ENCODE peak calls at places on chromosome 9, in eight cellular contexts. X is HCT116, D is RWPE2, A is IMR-90, F is endothelial cell, R is astrocyte of the spinal cord, T is AG04450, L is GM13977. C is an unnamed sample.
A peak's percentile ranks its signal among the peaks of the same experiment; 100 is the strongest.

GRCh38 chr9:121674952-121675351 is 23.5 kb downstream of the DAB2IP start:
- DNase-seq in X (no peak), D (no peak), A (peak; percentile 74), F (no peak), R (peak; percentile 43), T (no peak), L (no peak), C (no peak)

GRCh38 chr9:16262467-16263261 is 607.8 kb downstream of the BNC2 start:
- DNase-seq in X (no peak), D (no peak), A (peak; percentile 66), F (no peak), R (peak; percentile 56), T (no peak), L (no peak), C (no peak)

GRCh38 chr9:129888085-129888808 is 53.0 kb downstream of the USP20 start:
- DNase-seq in X (no peak), D (no peak), A (no peak), F (no peak), R (no peak), T (no peak), L (peak; percentile 81), C (no peak)

GRCh38 chr9:97710356-97711222 is 13.4 kb upstream of the XPA start:
- DNase-seq in X (peak; percentile 47), D (no peak), A (peak; percentile 66), F (peak; percentile 48), R (peak; percentile 70), T (no peak), L (peak; percentile 77), C (peak; percentile 27)

GRCh38 chr9:81729141-81729540 is 39.8 kb upstream of the TLE1 start:
- DNase-seq in X (no peak), D (no peak), A (no peak), F (no peak), R (no peak), T (no peak), L (no peak), C (no peak)

GRCh38 chr9:82488702-82489578 is 500.4 kb downstream of the SPATA31D1 start:
- DNase-seq in X (no peak), D (no peak), A (peak; percentile 88), F (no peak), R (peak; percentile 98), T (peak; percentile 69), L (no peak), C (no peak)

GRCh38 chr9:90921104-90921503 is 119.5 kb downstream of the SYK start:
- DNase-seq in X (no peak), D (peak; percentile 95), A (no peak), F (no peak), R (no peak), T (no peak), L (no peak), C (no peak)

GRCh38 chr9:121819511-121820231 is 168.2 kb downstream of the DAB2IP start:
- DNase-seq in X (no peak), D (no peak), A (peak; percentile 63), F (no peak), R (peak; percentile 25), T (no peak), L (no peak), C (peak; percentile 47)

GRCh38 chr9:95286151-95286550 is 31.4 kb downstream of the FANCC start:
- DNase-seq in X (no peak), D (no peak), A (peak; percentile 30), F (no peak), R (peak; percentile 10), T (no peak), L (no peak), C (no peak)

GRCh38 chr9:18791074-18791473 is 241.9 kb downstream of the SAXO1 start:
- DNase-seq in X (peak; percentile 24), D (no peak), A (peak; percentile 12), F (peak; percentile 73), R (peak; percentile 29), T (no peak), L (no peak), C (peak; percentile 55)

GRCh38 chr9:4829956-4830355 is 37.2 kb downstream of the RCL1 start:
- DNase-seq in X (no peak), D (no peak), A (peak; percentile 60), F (no peak), R (peak; percentile 55), T (no peak), L (no peak), C (no peak)

GRCh38 chr9:130396581-130396980 is 48.2 kb upstream of the ASS1 start:
- DNase-seq in X (no peak), D (no peak), A (no peak), F (no peak), R (no peak), T (no peak), L (no peak), C (no peak)

GRCh38 chr9:135550344-135550918 is 4.5 kb downstream of the OBP2A start:
- DNase-seq in X (no peak), D (no peak), A (no peak), F (no peak), R (no peak), T (no peak), L (no peak), C (no peak)

GRCh38 chr9:91376239-91376638 is 14.5 kb upstream of the AUH start:
- DNase-seq in X (no peak), D (no peak), A (no peak), F (no peak), R (no peak), T (no peak), L (no peak), C (no peak)

GRCh38 chr9:109922617-109923260 is 142.7 kb downstream of the PALM2AKAP2 start:
- DNase-seq in X (no peak), D (no peak), A (no peak), F (no peak), R (no peak), T (no peak), L (no peak), C (no peak)

GRCh38 chr9:71630371-71630770 is 137.9 kb downstream of the CEMIP2 start:
- DNase-seq in X (no peak), D (no peak), A (no peak), F (peak; percentile 23), R (no peak), T (no peak), L (no peak), C (no peak)

GRCh38 chr9:71626395-71626794 is 141.9 kb downstream of the CEMIP2 start:
- DNase-seq in X (no peak), D (no peak), A (no peak), F (no peak), R (no peak), T (no peak), L (no peak), C (no peak)

GRCh38 chr9:71629816-71630215 is 138.5 kb downstream of the CEMIP2 start:
- DNase-seq in X (no peak), D (no peak), A (no peak), F (no peak), R (no peak), T (no peak), L (no peak), C (no peak)

GRCh38 chr9:71627537-71627936 is 140.8 kb downstream of the CEMIP2 start:
- DNase-seq in X (no peak), D (no peak), A (no peak), F (no peak), R (no peak), T (no peak), L (no peak), C (no peak)

DNA sequence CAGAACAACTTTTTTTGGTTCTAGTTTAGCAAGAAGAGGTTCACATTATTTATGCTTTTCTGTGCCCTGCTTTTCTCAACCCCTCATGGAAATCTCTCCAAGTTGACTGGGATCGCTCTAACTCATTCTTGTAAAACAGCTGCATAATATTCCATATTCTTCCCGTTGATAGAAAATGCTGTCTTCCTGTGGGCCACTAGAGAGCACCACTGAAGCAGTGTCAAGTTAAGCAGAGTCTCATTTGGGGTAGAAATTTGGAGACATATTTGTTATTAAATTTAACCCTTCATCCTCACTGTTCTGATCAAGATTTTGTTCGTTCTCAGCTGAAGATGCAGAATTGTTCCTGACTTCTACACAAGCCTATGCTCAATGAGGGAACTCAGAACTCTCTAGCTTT is 140.1 kb downstream of the CEMIP2 start:
- DNase-seq in X (no peak), D (no peak), A (peak; percentile 6), F (no peak), R (no peak), T (no peak), L (no peak), C (no peak)
- TF ChIP-seq CTCF in X (peak; percentile 58), D (peak; percentile 34), A (peak; percentile 39), F (no peak), R (peak; percentile 34), T (peak; percentile 29), L (peak; percentile 23), C (peak; percentile 12)

GRCh38 chr9:88710449-88710848 is 175.5 kb downstream of the NXNL2 start:
- DNase-seq in X (no peak), D (no peak), A (peak; percentile 17), F (no peak), R (no peak), T (no peak), L (no peak), C (no peak)
- TF ChIP-seq CTCF in X (no peak), D (no peak), A (no peak), F (no peak), R (no peak), T (no peak), L (no peak), C (no peak)

GRCh38 chr9:114285166-114285867 is 37.6 kb upstream of the ORM1 start:
- DNase-seq in X (no peak), D (peak; percentile 79), A (peak; percentile 94), F (no peak), R (peak; percentile 96), T (peak; percentile 78), L (no peak), C (no peak)
- TF ChIP-seq CTCF in X (no peak), D (no peak), A (peak; percentile 19), F (no peak), R (peak; percentile 22), T (peak; percentile 29), L (no peak), C (no peak)

DNA sequence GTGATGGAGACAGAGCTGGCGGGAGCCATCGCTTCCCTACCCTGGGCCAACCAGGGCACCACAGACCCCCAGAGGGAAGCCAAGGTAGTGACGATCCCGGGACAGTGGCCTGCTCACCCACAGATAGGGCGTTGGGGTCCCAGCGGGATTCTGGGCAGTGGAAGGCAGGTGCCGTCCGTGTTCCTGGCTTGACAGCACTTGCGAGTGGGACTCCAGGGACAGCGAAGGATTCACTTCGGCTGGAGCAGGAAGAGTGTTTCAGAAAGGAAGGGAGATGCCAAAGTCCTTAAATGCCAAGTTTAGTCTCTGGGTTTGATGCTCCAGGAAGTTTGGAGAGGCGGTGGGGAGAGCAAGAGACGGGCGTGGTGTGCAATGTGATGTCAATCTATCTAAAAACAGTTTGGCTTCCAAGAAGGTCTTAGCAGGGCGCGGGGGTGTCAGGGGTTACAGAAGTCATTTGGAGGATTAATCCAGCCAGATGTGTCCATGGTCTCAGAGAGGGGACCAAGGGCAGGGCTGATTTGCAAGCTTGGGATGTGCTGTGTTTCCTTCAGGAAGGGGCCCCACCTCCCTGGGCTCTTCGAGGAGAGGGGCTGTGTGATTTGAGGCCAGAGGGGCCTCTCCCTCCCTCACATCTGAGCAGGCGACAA is 74.9 kb downstream of the NTNG2 start:
- DNase-seq in X (no peak), D (no peak), A (no peak), F (no peak), R (no peak), T (no peak), L (no peak), C (no peak)
- TF ChIP-seq CTCF in X (no peak), D (peak; percentile 78), A (no peak), F (no peak), R (no peak), T (no peak), L (no peak), C (peak; percentile 53)

GRCh38 chr9:108813951-108814601 is 41.7 kb downstream of the ACTL7B start:
- DNase-seq in X (peak; percentile 38), D (no peak), A (no peak), F (peak; percentile 17), R (peak; percentile 49), T (no peak), L (no peak), C (no peak)
- TF ChIP-seq CTCF in X (peak; percentile 61), D (peak; percentile 90), A (no peak), F (no peak), R (peak; percentile 50), T (no peak), L (peak; percentile 4), C (no peak)